ENCODE peak calls at places on chromosomes 4 and X, in ten cellular contexts. L is K562, Z is GM23338, T is breast epithelium, E is neuronal stem cell, R is psoas muscle, J is uterus, W is mammary epithelial cell, P is SJSA1, N is thoracic aorta. H is an unnamed sample. For H3K4me1, the result is how much of the 10 kb centered on the place peaks cover.

GRCh38 chr4:3401436-3402171 is 40.2 kb upstream of the HGFAC start:
- DNase-seq in L (no peak), Z (no peak), T (no peak), E (no peak), R (no peak), J (no peak), W (no peak), P (peak), N (no peak), H (no peak)

GRCh38 chrX:554271-554670 is 76.3 kb upstream of the SHOX start:
- DNase-seq in L (no peak), Z (no peak), T (no peak), E (no peak), R (no peak), J (no peak), W (no peak), P (no peak), N (no peak), H (no peak)

GRCh38 chr4:2832981-2833670 is 10.5 kb upstream of the ADD1 start:
- DNase-seq in L (no peak), Z (no peak), T (no peak), E (no peak), R (no peak), J (no peak), W (no peak), P (no peak), N (no peak), H (no peak)

GRCh38 chr4:56976283-56976877 is 1.0 kb downstream of the NOA1 start:
- DNase-seq in L (peak), Z (peak), T (no peak), E (no peak), R (no peak), J (no peak), W (peak), P (peak), N (no peak), H (no peak)

GRCh38 chrX:1462596-1463251 is 10.0 kb upstream of the ASMTL start:
- DNase-seq in L (no peak), Z (no peak), T (no peak), E (no peak), R (no peak), J (peak), W (no peak), P (peak), N (no peak), H (peak)

GRCh38 chr4:103067841-103068547 is 8.6 kb downstream of the SLC9B2 start:
- DNase-seq in L (no peak), Z (no peak), T (no peak), E (no peak), R (no peak), J (no peak), W (peak), P (peak), N (no peak), H (no peak)

GRCh38 chr4:54440394-54441223 is 211.5 kb downstream of the PDGFRA start:
- DNase-seq in L (peak), Z (peak), T (no peak), E (peak), R (no peak), J (no peak), W (peak), P (peak), N (no peak), H (no peak)

GRCh38 chr4:127995776-127996175 is 30.6 kb downstream of the ABHD18 start:
- DNase-seq in L (no peak), Z (no peak), T (no peak), E (no peak), R (no peak), J (no peak), W (peak), P (peak), N (no peak), H (no peak)

GRCh38 chrX:106670631-106671030 is 55.9 kb upstream of the RNF128 start:
- DNase-seq in L (no peak), Z (no peak), T (no peak), E (no peak), R (no peak), J (no peak), W (no peak), P (no peak), N (no peak), H (no peak)

GRCh38 chr4:119116925-119117900 is 18.4 kb upstream of the MYOZ2 start:
- DNase-seq in L (no peak), Z (no peak), T (no peak), E (no peak), R (no peak), J (no peak), W (no peak), P (no peak), N (no peak), H (no peak)

GRCh38 chr4:825969-826330 is at the start of gene CPLX1:
- DNase-seq in L (peak), Z (peak), T (no peak), E (no peak), R (peak), J (no peak), W (no peak), P (no peak), N (no peak), H (no peak)

GRCh38 chr4:2412534-2412884 is 5.9 kb downstream of the ZFYVE28 start:
- DNase-seq in L (no peak), Z (no peak), T (no peak), E (no peak), R (no peak), J (no peak), W (no peak), P (no peak), N (no peak), H (no peak)

GRCh38 chr4:2255501-2256155 is 6.3 kb downstream of the MXD4 start:
- DNase-seq in L (no peak), Z (peak), T (peak), E (no peak), R (peak), J (peak), W (no peak), P (no peak), N (peak), H (no peak)

GRCh38 chr4:113411496-113411938 is 350.0 kb downstream of the CAMK2D start:
- DNase-seq in L (no peak), Z (no peak), T (no peak), E (no peak), R (no peak), J (no peak), W (peak), P (peak), N (no peak), H (no peak)

GRCh38 chrX:46582964-46583363 is 9.4 kb downstream of the CHST7 start:
- DNase-seq in L (no peak), Z (no peak), T (no peak), E (no peak), R (no peak), J (no peak), W (peak), P (peak), N (no peak), H (no peak)

GRCh38 chr4:74423101-74423500 is 21.8 kb upstream of the AREG start:
- DNase-seq in L (no peak), Z (no peak), T (no peak), E (no peak), R (no peak), J (no peak), W (no peak), P (peak), N (no peak), H (no peak)

DNA sequence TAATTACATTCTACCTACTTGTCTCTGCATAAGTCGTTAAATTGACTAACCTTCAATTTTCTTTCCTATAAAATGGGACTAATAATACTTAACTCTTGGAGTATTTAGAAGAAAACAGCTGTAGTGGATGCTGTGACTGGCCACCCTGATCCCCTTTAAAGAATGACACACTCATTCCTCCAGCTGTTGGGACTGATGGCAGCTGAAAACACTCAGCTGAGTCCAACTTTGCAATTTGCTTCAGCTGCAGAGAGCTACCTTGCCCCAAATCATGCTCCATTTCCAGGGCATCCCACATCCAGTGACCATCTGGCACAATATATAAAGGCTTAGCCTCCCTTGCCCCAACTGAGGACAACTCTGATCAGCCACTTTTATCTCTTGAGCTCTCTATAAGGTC is 89.1 kb downstream of the MID1IP1 start:
- DNase-seq in L (no peak), Z (no peak), T (no peak), E (no peak), R (no peak), J (no peak), W (no peak), P (no peak), N (no peak), H (no peak)
- H3K4me1 ChIP-seq in L (under half), Z (under half), T (under half), E (under half), R (under half), J (under half), W (under half), P (under half), N (under half), H (under half)

GRCh38 chrX:119690921-119691716 is 1.8 kb downstream of the SEPTIN6 start:
- DNase-seq in L (peak), Z (peak), T (no peak), E (no peak), R (no peak), J (no peak), W (peak), P (no peak), N (no peak), H (peak)
- H3K4me3 ChIP-seq in L (peak), Z (peak), T (no peak), E (no peak), R (no peak), J (no peak), W (no peak), P (no peak), N (peak), H (peak)

GRCh38 chrX:43860646-43861370 is 21.4 kb downstream of the MAOB start:
- DNase-seq in L (no peak), Z (no peak), T (no peak), E (no peak), R (no peak), J (no peak), W (peak), P (peak), N (no peak), H (no peak)
- H3K27ac ChIP-seq in L (no peak), Z (no peak), T (peak), E (no peak), R (peak), J (peak), W (peak), P (no peak), N (no peak), H (no peak)

GRCh38 chr4:76974150-76974549 is 24.6 kb downstream of the SEPTIN11 start:
- DNase-seq in L (no peak), Z (no peak), T (no peak), E (no peak), R (peak), J (no peak), W (no peak), P (no peak), N (peak), H (no peak)

GRCh38 chr4:76980280-76980679 is 30.7 kb downstream of the SEPTIN11 start:
- DNase-seq in L (no peak), Z (no peak), T (no peak), E (no peak), R (no peak), J (no peak), W (no peak), P (no peak), N (no peak), H (no peak)

GRCh38 chr4:76977113-76977512 is 27.6 kb downstream of the SEPTIN11 start:
- DNase-seq in L (no peak), Z (no peak), T (no peak), E (no peak), R (no peak), J (no peak), W (no peak), P (no peak), N (no peak), H (no peak)

GRCh38 chr4:76979236-76979635 is 29.7 kb downstream of the SEPTIN11 start:
- DNase-seq in L (no peak), Z (no peak), T (no peak), E (no peak), R (no peak), J (no peak), W (no peak), P (no peak), N (no peak), H (no peak)

DNA sequence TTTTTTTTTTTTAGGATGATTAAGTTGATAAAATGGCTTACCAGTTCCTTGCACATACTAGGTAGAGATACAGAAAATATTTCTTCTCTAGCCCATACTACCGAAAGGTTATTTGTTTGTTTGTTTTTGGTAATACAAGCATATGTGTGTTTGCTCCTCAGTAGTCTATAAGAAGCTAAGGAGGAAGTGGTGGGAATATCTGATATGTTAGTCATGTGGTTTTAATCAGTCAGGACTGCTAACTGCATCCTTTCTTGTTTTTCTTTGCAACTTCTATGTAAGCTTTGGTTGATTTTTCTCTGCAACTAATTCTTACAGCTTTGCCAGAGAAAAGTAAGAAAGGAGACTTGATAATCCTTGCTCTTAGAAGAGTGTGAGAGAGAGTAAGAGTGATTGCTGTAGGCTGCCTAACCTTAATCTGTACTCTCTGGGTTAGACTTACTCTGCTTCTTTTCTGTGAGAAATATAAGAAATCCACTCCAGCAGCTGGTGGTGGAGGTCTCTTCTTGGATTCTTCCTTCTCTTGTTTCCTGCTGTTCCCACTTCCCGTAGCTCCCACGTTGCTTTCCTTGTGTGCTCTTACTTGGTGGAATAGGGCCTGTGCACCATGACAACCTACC is 28.3 kb downstream of the SEPTIN11 start:
- DNase-seq in L (no peak), Z (no peak), T (no peak), E (no peak), R (no peak), J (no peak), W (peak), P (peak), N (no peak), H (no peak)
- H3K4me1 ChIP-seq in L (under half), Z (under half), T (under half), E (under half), R (under half), J (under half), W (under half), P (half or more), N (under half), H (under half)

GRCh38 chr4:48944659-48945290 is 38.2 kb upstream of the OCIAD2 start:
- DNase-seq in L (peak), Z (peak), T (no peak), E (no peak), R (no peak), J (no peak), W (peak), P (no peak), N (no peak), H (no peak)
- H3K4me3 ChIP-seq in L (no peak), Z (no peak), T (no peak), E (no peak), R (no peak), J (no peak), W (peak), P (no peak), N (no peak), H (peak)

GRCh38 chr4:82357640-82358039 is 16.2 kb downstream of the HNRNPD start:
- DNase-seq in L (no peak), Z (no peak), T (no peak), E (no peak), R (no peak), J (no peak), W (no peak), P (no peak), N (no peak), H (no peak)
- H3K27ac ChIP-seq in L (no peak), Z (no peak), T (no peak), E (no peak), R (no peak), J (no peak), W (no peak), P (no peak), N (no peak), H (peak)

H was measured in naive thymus-derived CD4-positive, alpha-beta T cell.